ENCODE peak calls at places on chromosomes 7 and 10, in seven cellular contexts. B is RWPE1; O is tibial nerve; T is OCI-LY7; L is GM12878; Z is CD4-positive, alpha-beta T cell; E is psoas muscle. V is an unnamed sample.

GRCh38 chr7:93921607-93922446 is at the start of gene GNG11:
- DNase-seq in B (peak), O (peak), T (peak), L (no peak), Z (no peak), E (peak), V (peak)

GRCh38 chr10:6052247-6053221 is 9.6 kb downstream of the IL2RA start:
- DNase-seq in B (peak), O (no peak), T (peak), L (peak), Z (peak), E (no peak), V (no peak)

GRCh38 chr10:127148066-127148932 is 48.1 kb downstream of the INSYN2A start:
- DNase-seq in B (peak), O (no peak), T (no peak), L (no peak), Z (no peak), E (no peak), V (no peak)

GRCh38 chr7:25928549-25929330 is 223.3 kb upstream of the NFE2L3 start:
- DNase-seq in B (no peak), O (no peak), T (no peak), L (no peak), Z (no peak), E (no peak), V (no peak)

GRCh38 chr10:12981570-12981969 is 19.9 kb downstream of the CCDC3 start:
- DNase-seq in B (peak), O (no peak), T (no peak), L (no peak), Z (no peak), E (no peak), V (no peak)

GRCh38 chr10:18658301-18658991 is 785 bp upstream of the ARL5B start:
- DNase-seq in B (no peak), O (peak), T (peak), L (peak), Z (no peak), E (peak), V (no peak)

GRCh38 chr10:113183543-113183942 is 233.5 kb downstream of the TCF7L2 start:
- DNase-seq in B (no peak), O (no peak), T (no peak), L (no peak), Z (no peak), E (no peak), V (no peak)

GRCh38 chr10:15863323-15863722 is 3.0 kb upstream of the MINDY3 start:
- DNase-seq in B (no peak), O (no peak), T (no peak), L (no peak), Z (no peak), E (no peak), V (no peak)

GRCh38 chr10:77173615-77174461 is 463.8 kb downstream of the KCNMA1 start:
- DNase-seq in B (peak), O (peak), T (peak), L (peak), Z (peak), E (peak), V (peak)

GRCh38 chr7:124752310-124752709 is 13.3 kb downstream of the GPR37 start:
- DNase-seq in B (no peak), O (no peak), T (no peak), L (no peak), Z (no peak), E (no peak), V (no peak)

GRCh38 chr7:3955751-3956696 is 655.0 kb downstream of the SDK1 start:
- DNase-seq in B (peak), O (no peak), T (no peak), L (peak), Z (no peak), E (no peak), V (no peak)

GRCh38 chr7:129828989-129829676 is 123.6 kb downstream of the UBE2H start:
- DNase-seq in B (no peak), O (no peak), T (no peak), L (no peak), Z (no peak), E (no peak), V (no peak)

GRCh38 chr10:35367107-35367859 is 31.0 kb downstream of the CCNY start:
- DNase-seq in B (no peak), O (no peak), T (no peak), L (no peak), Z (no peak), E (no peak), V (no peak)

GRCh38 chr10:63273575-63273974 is 140.4 kb downstream of the NRBF2 start:
- DNase-seq in B (no peak), O (no peak), T (no peak), L (no peak), Z (no peak), E (no peak), V (no peak)

GRCh38 chr10:114276671-114277070 is 37.6 kb downstream of the VWA2 start:
- DNase-seq in B (no peak), O (no peak), T (no peak), L (no peak), Z (no peak), E (no peak), V (no peak)

GRCh38 chr7:100963874-100964273 is 5.5 kb upstream of the MUC12 start:
- DNase-seq in B (no peak), O (no peak), T (no peak), L (no peak), Z (no peak), E (no peak), V (no peak)

GRCh38 chr7:97298561-97298960 is 181.1 kb downstream of the SDHAF3 start:
- DNase-seq in B (no peak), O (no peak), T (no peak), L (no peak), Z (no peak), E (no peak), V (no peak)

GRCh38 chr10:69801434-69802315 is at the start of gene COL13A1:
- DNase-seq in B (peak), O (no peak), T (no peak), L (no peak), Z (no peak), E (peak), V (peak)

GRCh38 chr10:14208231-14208630 is 122.5 kb downstream of the FRMD4A start:
- DNase-seq in B (no peak), O (no peak), T (no peak), L (no peak), Z (no peak), E (no peak), V (no peak)

GRCh38 chr10:6202098-6202683 is 541 bp upstream of the PFKFB3 start:
- DNase-seq in B (no peak), O (no peak), T (no peak), L (no peak), Z (no peak), E (no peak), V (no peak)

GRCh38 chr10:51427758-51428157 is 271.6 kb downstream of the CSTF2T start:
- DNase-seq in B (no peak), O (no peak), T (no peak), L (no peak), Z (no peak), E (no peak), V (no peak)

GRCh38 chr10:32982293-32982709 is 24.3 kb upstream of the ITGB1 start:
- DNase-seq in B (no peak), O (no peak), T (no peak), L (no peak), Z (no peak), E (no peak), V (no peak)

GRCh38 chr7:132998763-132999162 is 83.1 kb downstream of the CHCHD3 start:
- DNase-seq in B (no peak), O (no peak), T (no peak), L (no peak), Z (no peak), E (no peak), V (no peak)

DNA sequence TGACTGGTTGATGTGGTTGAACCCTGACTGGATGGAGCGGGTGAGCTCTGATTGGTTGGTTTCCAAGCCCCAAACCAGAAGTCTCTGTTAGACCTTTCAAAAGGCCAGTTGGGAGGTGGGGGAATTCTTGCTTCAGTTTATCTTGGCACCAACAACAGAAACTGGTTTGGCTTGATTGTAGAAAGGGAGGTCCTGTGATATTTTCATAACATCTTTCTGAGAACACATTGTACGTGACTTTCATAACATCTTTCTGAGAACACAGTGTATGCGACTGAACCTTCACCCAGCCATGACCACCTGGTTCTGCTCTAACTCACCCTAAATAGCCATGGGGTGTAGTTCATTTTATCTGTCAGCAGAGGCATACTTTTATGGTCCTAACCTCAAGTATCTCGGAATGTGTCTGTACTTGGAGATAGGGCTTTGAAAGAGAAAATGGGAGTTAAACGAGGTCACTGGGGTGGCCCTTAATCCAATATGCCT is 88.3 kb downstream of the GALNT17 start:
- DNase-seq in B (no peak), O (no peak), T (no peak), L (no peak), Z (no peak), E (no peak), V (no peak)
- TF ChIP-seq CTCF in B (no peak), O (no peak), T (no peak), L (no peak), Z (no peak), E (no peak), V (no peak)

GRCh38 chr7:2249744-2250323 is 7.8 kb downstream of the NUDT1 start:
- DNase-seq in B (no peak), O (no peak), T (no peak), L (no peak), Z (no peak), E (no peak), V (no peak)

GRCh38 chr7:2251841-2252771 is 10.1 kb downstream of the NUDT1 start:
- DNase-seq in B (no peak), O (no peak), T (no peak), L (no peak), Z (no peak), E (no peak), V (no peak)

GRCh38 chr7:2245883-2246679 is 4.1 kb downstream of the NUDT1 start:
- DNase-seq in B (no peak), O (peak), T (no peak), L (no peak), Z (no peak), E (no peak), V (no peak)

GRCh38 chr7:2247141-2247985 is 5.3 kb downstream of the NUDT1 start:
- DNase-seq in B (no peak), O (no peak), T (peak), L (no peak), Z (no peak), E (no peak), V (peak)

GRCh38 chr7:2248984-2249694 is 7.1 kb downstream of the NUDT1 start:
- DNase-seq in B (peak), O (peak), T (no peak), L (peak), Z (no peak), E (peak), V (no peak)
- TF ChIP-seq CTCF in B (no peak), O (no peak), T (no peak), L (peak), Z (no peak), E (no peak), V (peak)

GRCh38 chr10:37739181-37739580 is 118.2 kb downstream of the ZNF248 start:
- DNase-seq in B (no peak), O (no peak), T (no peak), L (no peak), Z (no peak), E (no peak), V (no peak)
- TF ChIP-seq CTCF in B (no peak), O (no peak), T (no peak), L (no peak), Z (no peak), E (no peak), V (no peak)

GRCh38 chr7:75971961-75972763 is 22.2 kb downstream of the TMEM120A start:
- DNase-seq in B (no peak), O (no peak), T (no peak), L (no peak), Z (no peak), E (peak), V (no peak)
- TF ChIP-seq CTCF in B (no peak), O (no peak), T (no peak), L (no peak), Z (no peak), E (peak), V (no peak)

DNA sequence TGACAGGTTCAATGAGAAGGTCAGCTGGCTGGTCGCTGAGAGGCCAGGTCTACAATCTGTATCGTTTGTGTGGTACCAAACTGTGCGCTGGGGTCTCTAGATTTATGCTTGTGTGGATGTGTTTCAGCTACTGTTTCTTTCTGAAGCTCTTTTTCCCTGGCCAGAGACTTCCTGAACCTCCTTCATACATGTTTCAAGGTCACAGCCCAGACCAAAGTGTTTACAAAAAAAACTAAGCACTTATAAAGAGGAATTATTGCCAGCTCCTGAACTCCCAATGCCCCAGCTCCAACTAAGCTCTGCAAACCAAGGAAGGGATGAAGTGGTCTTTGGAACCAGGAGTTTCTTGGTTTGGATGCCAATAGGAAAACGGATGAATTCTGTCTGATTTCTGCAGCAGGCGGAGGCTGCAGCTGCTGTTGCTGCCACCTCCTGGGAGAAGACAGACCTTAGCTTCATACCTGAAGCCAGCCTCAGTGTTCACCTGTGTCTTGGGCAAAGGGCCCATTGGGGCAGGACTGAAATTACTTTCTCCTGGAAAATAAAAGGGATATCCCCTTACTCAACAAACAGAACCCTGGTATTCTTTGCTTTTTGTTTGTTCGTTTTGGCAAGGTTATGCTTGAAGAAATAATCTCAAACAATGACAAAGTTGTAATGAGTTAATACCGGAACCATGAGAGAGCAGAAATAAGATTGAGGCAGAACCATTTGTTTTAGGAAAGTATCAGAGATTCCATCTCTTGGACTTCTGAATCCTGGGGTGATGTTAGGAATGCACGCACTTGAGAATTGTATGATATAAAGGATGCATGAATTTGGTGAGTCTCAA is 24.6 kb upstream of the MKLN1 start:
- DNase-seq in B (peak), O (no peak), T (peak), L (no peak), Z (peak), E (no peak), V (peak)
- TF ChIP-seq CTCF in B (peak), O (peak), T (peak), L (peak), Z (peak), E (peak), V (peak)

V was measured in GM13977.